ENCODE peak calls at places on chromosomes 4 and X, in seven cellular contexts. A is T-helper 1 cell; D is posterior cingulate gyrus; U is GM06990; K is Peyer's patch; B is CD8-positive, alpha-beta memory T cell; J is NCI-H69. G is an unnamed sample.

GRCh38 chr4:31034550-31034949 is 314.4 kb downstream of the PCDH7 start:
- DNase-seq in A (no peak), D (no peak), U (no peak), K (no peak), B (no peak), J (no peak), G (no peak)

GRCh38 chr4:113436360-113436759 is 325.2 kb downstream of the CAMK2D start:
- DNase-seq in A (no peak), D (no peak), U (no peak), K (no peak), B (no peak), J (peak), G (no peak)

GRCh38 chr4:127832585-127832984 is 48.1 kb upstream of the PLK4 start:
- DNase-seq in A (no peak), D (no peak), U (peak), K (no peak), B (no peak), J (no peak), G (no peak)

GRCh38 chrX:132461886-132462285 is 27.0 kb downstream of the MBNL3 start:
- DNase-seq in A (no peak), D (no peak), U (no peak), K (no peak), B (no peak), J (no peak), G (no peak)

GRCh38 chr4:164229255-164229654 is 524.7 kb upstream of the SMIM31 start:
- DNase-seq in A (no peak), D (no peak), U (no peak), K (no peak), B (no peak), J (no peak), G (no peak)

GRCh38 chr4:72546456-72546855 is 22.6 kb downstream of the ADAMTS3 start:
- DNase-seq in A (no peak), D (no peak), U (no peak), K (no peak), B (no peak), J (no peak), G (no peak)

GRCh38 chr4:169557061-169557636 is 55.2 kb downstream of the NEK1 start:
- DNase-seq in A (no peak), D (no peak), U (no peak), K (no peak), B (no peak), J (no peak), G (no peak)

GRCh38 chr4:95833652-95834276 is 6.1 kb upstream of the PDHA2 start:
- DNase-seq in A (no peak), D (no peak), U (no peak), K (no peak), B (no peak), J (no peak), G (no peak)

GRCh38 chrX:44953734-44954502 is 80.9 kb downstream of the KDM6A start:
- DNase-seq in A (no peak), D (no peak), U (no peak), K (no peak), B (no peak), J (peak), G (peak)

GRCh38 chr4:70632028-70632427 is 3.5 kb downstream of the ENAM start:
- DNase-seq in A (no peak), D (no peak), U (no peak), K (no peak), B (no peak), J (no peak), G (no peak)

GRCh38 chr4:118400362-118400761 is 47.6 kb upstream of the PRSS12 start:
- DNase-seq in A (no peak), D (no peak), U (no peak), K (no peak), B (no peak), J (peak), G (no peak)

GRCh38 chr4:3204021-3204431 is 44.9 kb upstream of the MSANTD1 start:
- DNase-seq in A (no peak), D (no peak), U (no peak), K (no peak), B (no peak), J (no peak), G (no peak)

GRCh38 chr4:13344216-13344615 is 139.9 kb downstream of the RAB28 start:
- DNase-seq in A (no peak), D (no peak), U (no peak), K (no peak), B (no peak), J (peak), G (no peak)

GRCh38 chrX:67607436-67607835 is 63.6 kb downstream of the AR start:
- DNase-seq in A (no peak), D (no peak), U (no peak), K (no peak), B (no peak), J (no peak), G (no peak)

GRCh38 chr4:117412661-117413060 is 327.3 kb upstream of the TRAM1L1 start:
- DNase-seq in A (no peak), D (no peak), U (no peak), K (no peak), B (no peak), J (no peak), G (no peak)

GRCh38 chr4:139076016-139076744 is 60.6 kb downstream of the NOCT start:
- DNase-seq in A (no peak), D (no peak), U (no peak), K (no peak), B (no peak), J (no peak), G (no peak)

GRCh38 chr4:150173420-150173819 is 95.2 kb downstream of the DCLK2 start:
- DNase-seq in A (no peak), D (no peak), U (no peak), K (no peak), B (no peak), J (peak), G (no peak)

GRCh38 chrX:68693481-68694410 is 46.3 kb downstream of the STARD8 start:
- DNase-seq in A (no peak), D (peak), U (peak), K (peak), B (no peak), J (peak), G (peak)

GRCh38 chrX:14936561-14936960 is 63.3 kb downstream of the MOSPD2 start:
- DNase-seq in A (no peak), D (no peak), U (no peak), K (no peak), B (no peak), J (no peak), G (no peak)

GRCh38 chr4:56424176-56424575 is 11.2 kb downstream of the PPAT start:
- DNase-seq in A (no peak), D (no peak), U (no peak), K (no peak), B (no peak), J (no peak), G (no peak)

GRCh38 chr4:25727711-25728493 is 72.3 kb downstream of the SLC34A2 start:
- DNase-seq in A (no peak), D (no peak), U (peak), K (no peak), B (no peak), J (peak), G (no peak)